ENCODE peak calls at places on chromosomes 6 and 20, in six cellular contexts. O, K, N, I, J and X are unnamed samples.
A peak's percentile ranks its signal among the peaks of the same experiment; 100 is the strongest.

GRCh38 chr6:2782825-2783187 is 17.6 kb downstream of the WRNIP1 start:
- DNase-seq in O (no peak), K (no peak), N (no peak), I (no peak), J (no peak), X (no peak)

GRCh38 chr6:155252581-155252980 is 11.2 kb upstream of the CLDN20 start:
- DNase-seq in O (no peak), K (no peak), N (no peak), I (no peak), J (no peak), X (no peak)

GRCh38 chr6:82989891-82990290 is 75.8 kb downstream of the UBE3D start:
- DNase-seq in O (no peak), K (no peak), N (no peak), I (no peak), J (no peak), X (no peak)

GRCh38 chr6:131923356-131923755 is 27.8 kb downstream of the CCN2 start:
- DNase-seq in O (peak; percentile 71), K (no peak), N (peak; percentile 70), I (peak; percentile 27), J (peak; percentile 63), X (peak; percentile 76)

GRCh38 chr6:35737413-35738211 is 780 bp downstream of the ARMC12 start:
- DNase-seq in O (peak; percentile 31), K (peak; percentile 65), N (no peak), I (no peak), J (no peak), X (peak; percentile 95)

GRCh38 chr20:59972037-59972801 is 14.0 kb downstream of the CDH26 start:
- DNase-seq in O (no peak), K (no peak), N (no peak), I (no peak), J (no peak), X (no peak)

GRCh38 chr6:79946773-79947190 is 571 bp downstream of the ELOVL4 start:
- DNase-seq in O (peak; percentile 34), K (peak; percentile 5), N (peak; percentile 61), I (no peak), J (no peak), X (peak; percentile 41)

GRCh38 chr6:157405986-157406385 is 25.0 kb downstream of the ZDHHC14 start:
- DNase-seq in O (no peak), K (no peak), N (no peak), I (no peak), J (no peak), X (peak; percentile 68)

GRCh38 chr6:139515511-139515910 is 141.1 kb upstream of the CITED2 start:
- DNase-seq in O (no peak), K (no peak), N (no peak), I (no peak), J (no peak), X (peak; percentile 77)

GRCh38 chr6:165722022-165722421 is 59.0 kb upstream of the PDE10A start:
- DNase-seq in O (no peak), K (no peak), N (no peak), I (no peak), J (no peak), X (no peak)

GRCh38 chr20:31517373-31517772 is 3.1 kb downstream of the HM13 start:
- DNase-seq in O (peak; percentile 56), K (peak; percentile 69), N (no peak), I (peak; percentile 49), J (peak; percentile 40), X (peak; percentile 71)

GRCh38 chr20:4192378-4193048 is 177.2 kb upstream of the RNF24 start:
- DNase-seq in O (no peak), K (peak; percentile 78), N (peak; percentile 50), I (no peak), J (no peak), X (peak; percentile 83)

GRCh38 chr6:154331750-154332149 is 24.9 kb downstream of the IPCEF1 start:
- DNase-seq in O (no peak), K (no peak), N (no peak), I (no peak), J (no peak), X (no peak)

GRCh38 chr6:133236898-133237297 is 4.3 kb upstream of the EYA4 start:
- DNase-seq in O (no peak), K (no peak), N (no peak), I (no peak), J (no peak), X (peak; percentile 80)

GRCh38 chr20:51536116-51537069 is 6.1 kb downstream of the NFATC2 start:
- DNase-seq in O (no peak), K (no peak), N (peak; percentile 29), I (no peak), J (no peak), X (no peak)

GRCh38 chr6:44386929-44387345 is 569 bp upstream of the CDC5L start:
- DNase-seq in O (no peak), K (peak; percentile 21), N (no peak), I (no peak), J (no peak), X (peak; percentile 34)

GRCh38 chr20:4112490-4113420 is 97.4 kb upstream of the RNF24 start:
- DNase-seq in O (no peak), K (no peak), N (no peak), I (peak; percentile 44), J (peak; percentile 56), X (peak; percentile 81)

GRCh38 chr6:113847435-113847834 is 9.7 kb upstream of the MARCKS start:
- DNase-seq in O (no peak), K (no peak), N (no peak), I (no peak), J (no peak), X (no peak)

GRCh38 chr6:113684382-113684901 is 172.7 kb upstream of the MARCKS start:
- DNase-seq in O (no peak), K (no peak), N (no peak), I (no peak), J (no peak), X (peak; percentile 33)

GRCh38 chr20:37377346-37378081 is 31.6 kb downstream of the SRC start:
- DNase-seq in O (no peak), K (no peak), N (peak; percentile 53), I (no peak), J (no peak), X (no peak)

GRCh38 chr6:6834356-6835342 is 246.1 kb downstream of the LY86 start:
- DNase-seq in O (peak; percentile 26), K (no peak), N (no peak), I (no peak), J (no peak), X (no peak)

GRCh38 chr6:72788188-72788587 is 166.3 kb downstream of the KCNQ5 start:
- DNase-seq in O (no peak), K (peak; percentile 5), N (no peak), I (no peak), J (no peak), X (peak; percentile 35)

GRCh38 chr6:14040042-14040441 is 77.5 kb upstream of the CD83 start:
- DNase-seq in O (no peak), K (no peak), N (no peak), I (no peak), J (no peak), X (no peak)

GRCh38 chr6:166538297-166539010 is 48.0 kb downstream of the RAMACL start:
- DNase-seq in O (no peak), K (no peak), N (no peak), I (no peak), J (no peak), X (no peak)

GRCh38 chr20:16243470-16243869 is 329.8 kb downstream of the KIF16B start:
- DNase-seq in O (peak; percentile 80), K (no peak), N (no peak), I (no peak), J (no peak), X (no peak)

DNA sequence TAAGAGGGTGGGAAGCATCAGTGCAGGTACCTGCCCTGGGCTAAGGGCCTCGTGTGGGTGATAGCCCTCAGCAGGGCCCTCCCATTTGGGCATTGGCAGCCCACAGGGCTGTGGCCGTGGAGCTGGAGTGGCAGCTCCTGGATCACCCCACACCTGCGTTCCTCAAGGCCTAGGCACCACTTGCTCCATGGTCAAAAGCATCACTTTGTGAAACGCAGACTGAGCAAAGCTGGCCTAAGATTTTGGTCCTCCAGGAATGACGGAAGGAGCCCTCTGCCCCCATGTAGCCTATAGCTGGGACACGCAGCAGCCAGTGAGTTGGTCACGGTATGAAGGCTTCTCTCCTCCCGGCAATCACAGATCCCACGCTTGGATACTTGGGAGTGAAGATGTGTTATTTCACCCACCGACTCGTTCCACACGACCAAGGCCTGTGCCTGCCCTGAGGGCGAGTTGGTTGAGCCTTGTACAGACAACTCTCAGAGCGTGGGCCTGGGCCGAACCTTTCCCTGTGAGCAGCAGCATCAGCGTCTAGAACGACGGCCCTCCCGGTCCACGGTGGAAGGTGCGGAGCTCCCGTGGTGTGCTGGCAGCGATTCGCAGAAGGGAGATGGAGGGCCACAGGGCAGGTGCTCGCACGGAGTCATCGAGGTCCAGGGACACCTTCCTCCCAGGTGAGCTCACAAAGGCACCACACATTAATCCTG is 39.7 kb downstream of the THBS2 start:
- DNase-seq in O (no peak), K (no peak), N (peak; percentile 69), I (no peak), J (no peak), X (no peak)
- TF ChIP-seq CTCF in O (no peak), K (no peak), N (no peak), I (no peak), J (no peak), X (no peak)

DNA sequence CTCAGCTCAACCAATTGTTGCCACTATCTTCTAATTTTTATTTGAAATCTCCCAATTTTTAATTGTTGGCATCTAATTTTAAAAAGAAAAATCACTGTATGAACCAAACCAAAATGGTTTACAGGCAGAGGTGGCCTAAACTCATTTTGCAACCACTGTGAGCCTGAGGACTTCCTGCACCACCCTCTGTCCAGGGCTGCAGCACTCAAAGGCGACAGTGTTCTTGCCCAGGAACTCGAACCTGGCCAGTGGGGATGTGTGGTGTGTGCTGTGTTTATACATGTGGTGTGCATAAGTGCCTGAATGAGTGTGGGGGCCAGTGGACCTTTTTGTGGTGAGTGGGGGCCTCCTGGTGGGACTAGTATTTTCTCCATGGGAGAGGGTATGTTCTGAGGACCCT is 24.4 kb upstream of the SLC22A7 start:
- DNase-seq in O (no peak), K (no peak), N (no peak), I (no peak), J (no peak), X (no peak)
- H3K4me3 ChIP-seq in O (no peak overlapping the region), K (no peak overlapping the region), N (no peak overlapping the region), I (no peak overlapping the region), J (no peak overlapping the region), X (no peak overlapping the region)

DNA sequence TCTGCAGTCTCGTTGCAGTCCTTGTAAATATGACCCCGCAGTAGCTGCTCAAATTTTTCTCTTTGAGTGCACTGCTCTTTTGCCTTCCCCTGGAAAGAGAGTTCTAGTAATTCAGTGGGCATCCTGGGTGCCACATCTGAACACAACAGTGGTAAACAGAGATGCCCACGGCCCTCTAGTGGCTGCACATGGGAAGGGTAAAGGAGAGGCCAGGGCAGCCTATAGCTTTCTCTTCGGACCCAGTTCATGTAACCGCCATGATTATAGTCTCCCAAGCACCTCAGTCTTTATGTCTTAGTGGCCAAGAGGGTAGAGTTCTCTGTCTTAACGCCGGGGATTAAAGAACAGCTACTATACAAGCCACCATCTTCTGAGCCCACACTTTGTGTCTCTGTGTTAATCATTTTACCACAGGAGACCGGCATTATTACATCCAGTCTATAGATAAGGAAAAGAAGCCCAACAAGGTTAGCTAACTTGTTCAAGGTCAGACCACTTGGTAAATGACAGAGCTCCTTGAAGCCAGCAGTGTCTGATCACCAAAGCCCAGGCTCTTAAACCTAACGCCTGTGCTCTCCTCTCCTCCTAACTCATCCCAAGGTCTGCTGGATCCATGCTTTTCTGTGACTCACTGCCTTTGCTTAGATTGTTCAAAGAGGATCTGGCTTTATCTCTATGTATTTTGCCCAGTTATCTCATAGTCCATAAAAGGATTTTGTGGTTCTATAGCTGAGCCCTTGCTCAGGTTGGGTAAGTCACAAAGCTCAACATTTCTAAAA is 81.8 kb downstream of the ISM1 start:
- DNase-seq in O (peak; percentile 37), K (peak; percentile 55), N (no peak), I (no peak), J (peak; percentile 32), X (peak; percentile 39)
- TF ChIP-seq CTCF in O (peak; percentile 81), K (peak; percentile 53), N (no peak), I (peak; percentile 57), J (peak; percentile 48), X (peak; percentile 82)

GRCh38 chr20:9837634-9838033 is 1.2 kb downstream of the PAK5 start:
- DNase-seq in O (no peak), K (no peak), N (no peak), I (no peak), J (no peak), X (no peak)
- H3K4me3 ChIP-seq in O (peak overlapping the region; percentile 71), K (no peak overlapping the region), N (no peak overlapping the region), I (no peak overlapping the region), J (no peak overlapping the region), X (no peak overlapping the region)